ENCODE peak calls at places on chromosomes 4 and X, in nine cellular contexts. B is A549, D is transverse colon, P is tibial nerve, M is sigmoid colon, V is ovary, C is HepG2, Y is stomach, R is suprapubic skin. X is an unnamed sample.

GRCh38 chrX:118254611-118255010 is 91.3 kb upstream of the WDR44 start:
- DNase-seq in B (peak; percentile 50), D (peak; percentile 56), P (peak; percentile 84), M (no peak), V (peak; percentile 50), C (peak; percentile 7), Y (peak; percentile 58), R (no peak), X (no peak)

GRCh38 chrX:103704863-103705262 is 5.8 kb upstream of the TMEM31 start:
- DNase-seq in B (no peak), D (no peak), P (no peak), M (no peak), V (no peak), C (no peak), Y (no peak), R (no peak), X (no peak)

GRCh38 chrX:12979011-12979629 is 4.2 kb downstream of the TMSB4X start:
- DNase-seq in B (no peak), D (no peak), P (no peak), M (no peak), V (no peak), C (no peak), Y (no peak), R (no peak), X (no peak)

GRCh38 chr4:54316139-54316538 is 87.0 kb downstream of the PDGFRA start:
- DNase-seq in B (no peak), D (no peak), P (no peak), M (no peak), V (no peak), C (no peak), Y (no peak), R (no peak), X (no peak)

GRCh38 chr4:88008624-88009235 is 1.3 kb downstream of the PKD2 start:
- DNase-seq in B (peak; percentile 4), D (no peak), P (no peak), M (no peak), V (no peak), C (no peak), Y (no peak), R (no peak), X (no peak)

GRCh38 chrX:150842198-150842553 is 56.3 kb downstream of the CD99L2 start:
- DNase-seq in B (no peak), D (peak; percentile 16), P (no peak), M (no peak), V (no peak), C (no peak), Y (no peak), R (no peak), X (peak; percentile 27)

GRCh38 chrX:119121341-119121740 is 6.3 kb downstream of the KIAA1210 start:
- DNase-seq in B (no peak), D (no peak), P (no peak), M (no peak), V (no peak), C (no peak), Y (no peak), R (no peak), X (no peak)

GRCh38 chrX:56219702-56220101 is 12.5 kb upstream of the KLF8 start:
- DNase-seq in B (no peak), D (no peak), P (no peak), M (no peak), V (no peak), C (peak; percentile 0), Y (no peak), R (no peak), X (no peak)

GRCh38 chr4:183107891-183108459 is 8.9 kb downstream of the WWC2 start:
- DNase-seq in B (no peak), D (no peak), P (no peak), M (no peak), V (no peak), C (no peak), Y (no peak), R (no peak), X (no peak)

GRCh38 chrX:82362550-82362949 is 1145.5 kb upstream of the POU3F4 start:
- DNase-seq in B (no peak), D (no peak), P (no peak), M (no peak), V (no peak), C (no peak), Y (no peak), R (no peak), X (no peak)

GRCh38 chr4:155734065-155734464 is 24.8 kb upstream of the GUCY1B1 start:
- DNase-seq in B (no peak), D (no peak), P (no peak), M (no peak), V (no peak), C (no peak), Y (no peak), R (no peak), X (no peak)

GRCh38 chrX:141724186-141724585 is 25.6 kb upstream of the SPANXD start:
- DNase-seq in B (no peak), D (no peak), P (no peak), M (no peak), V (no peak), C (no peak), Y (no peak), R (no peak), X (no peak)

GRCh38 chr4:90580271-90580825 is 453.2 kb downstream of the CCSER1 start:
- DNase-seq in B (no peak), D (no peak), P (no peak), M (no peak), V (no peak), C (no peak), Y (no peak), R (no peak), X (no peak)

GRCh38 chr4:86603486-86603885 is 9.4 kb downstream of the PTPN13 start:
- DNase-seq in B (no peak), D (no peak), P (no peak), M (no peak), V (no peak), C (no peak), Y (no peak), R (no peak), X (no peak)

GRCh38 chr4:64581422-64581821 is 172.2 kb upstream of the TECRL start:
- DNase-seq in B (peak; percentile 1), D (no peak), P (no peak), M (no peak), V (no peak), C (no peak), Y (no peak), R (no peak), X (no peak)

GRCh38 chrX:2176274-2176673 is 324.5 kb downstream of the DHRSX start:
- DNase-seq in B (no peak), D (no peak), P (no peak), M (no peak), V (no peak), C (no peak), Y (no peak), R (no peak), X (no peak)

GRCh38 chr4:107834241-107834856 is 9.6 kb downstream of the SGMS2 start:
- DNase-seq in B (no peak), D (no peak), P (no peak), M (no peak), V (no peak), C (no peak), Y (no peak), R (no peak), X (no peak)

GRCh38 chr4:3766791-3767561 is 791 bp downstream of the ADRA2C start:
- DNase-seq in B (no peak), D (no peak), P (no peak), M (no peak), V (no peak), C (no peak), Y (no peak), R (no peak), X (no peak)

GRCh38 chr4:3766207-3766790 is at the start of gene ADRA2C:
- DNase-seq in B (peak; percentile 33), D (no peak), P (no peak), M (no peak), V (no peak), C (peak; percentile 20), Y (no peak), R (no peak), X (no peak)

GRCh38 chr4:3767569-3768288 is 1.5 kb downstream of the ADRA2C start:
- DNase-seq in B (peak; percentile 52), D (peak; percentile 15), P (no peak), M (no peak), V (no peak), C (no peak), Y (no peak), R (no peak), X (no peak)

GRCh38 chr4:3762753-3763511 is 3.3 kb upstream of the ADRA2C start:
- DNase-seq in B (no peak), D (no peak), P (no peak), M (no peak), V (no peak), C (no peak), Y (no peak), R (no peak), X (no peak)

GRCh38 chr4:3765271-3766206 is 646 bp upstream of the ADRA2C start:
- DNase-seq in B (peak; percentile 56), D (no peak), P (no peak), M (no peak), V (no peak), C (peak; percentile 41), Y (peak; percentile 32), R (no peak), X (no peak)
- TF ChIP-seq EP300 in B (no peak), D (no peak), P (no peak), M (no peak), V (no peak), C (no peak), Y (no peak), R (no peak), X (no peak)

GRCh38 chr4:2177443-2178093 is 64.4 kb downstream of the HAUS3 start:
- DNase-seq in B (no peak), D (no peak), P (no peak), M (no peak), V (no peak), C (peak; percentile 8), Y (no peak), R (no peak), X (no peak)
- H3K27ac ChIP-seq in B (no peak overlapping the region), D (no peak overlapping the region), P (no peak overlapping the region), M (no peak overlapping the region), V (no peak overlapping the region), C (no peak overlapping the region), Y (no peak overlapping the region), R (no peak overlapping the region), X (no peak overlapping the region)

GRCh38 chrX:47706575-47706974 is 47.6 kb upstream of the UXT start:
- DNase-seq in B (no peak), D (no peak), P (no peak), M (no peak), V (no peak), C (no peak), Y (no peak), R (no peak), X (no peak)
- TF ChIP-seq EP300 in B (no peak), D (no peak), P (no peak), M (no peak), V (no peak), C (no peak), Y (no peak), R (no peak), X (no peak)

DNA sequence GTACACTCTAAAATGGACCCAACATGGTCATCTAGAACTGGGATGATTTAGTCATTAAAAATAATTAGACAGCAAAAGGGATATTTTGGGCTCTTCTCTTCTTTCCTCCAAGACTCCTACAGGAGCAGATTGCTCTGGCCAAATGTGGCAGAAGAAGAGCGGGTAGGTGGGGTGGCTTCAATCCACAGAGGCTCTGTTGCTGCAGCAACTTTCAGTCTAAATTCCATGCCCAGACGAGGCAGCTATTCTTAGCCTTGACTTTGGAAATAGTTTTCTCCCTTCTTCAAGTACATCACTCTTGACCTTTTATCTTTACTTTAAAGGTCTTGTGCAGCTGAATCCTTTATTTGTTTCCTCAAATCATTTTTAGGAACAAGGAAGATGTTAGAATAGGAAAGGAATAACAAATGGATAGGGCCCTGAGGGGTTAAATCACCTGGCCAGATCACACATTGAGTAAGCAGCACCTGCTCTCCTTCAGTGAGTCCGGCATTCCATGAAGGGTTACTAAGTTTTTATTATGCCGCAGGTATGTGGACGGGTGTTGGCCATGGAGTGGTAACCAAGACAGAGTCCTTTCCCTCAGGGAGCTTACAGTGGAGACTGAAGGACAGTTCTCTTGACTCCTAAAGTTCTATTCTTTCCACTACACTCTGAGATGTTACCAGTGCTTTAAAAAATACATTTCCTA is 19.3 kb upstream of the SORBS2 start:
- DNase-seq in B (no peak), D (no peak), P (no peak), M (no peak), V (no peak), C (no peak), Y (no peak), R (no peak), X (no peak)
- H3K27ac ChIP-seq in B (no peak overlapping the region), D (no peak overlapping the region), P (no peak overlapping the region), M (no peak overlapping the region), V (no peak overlapping the region), C (no peak overlapping the region), Y (peak overlapping the region; percentile 37), R (no peak overlapping the region), X (no peak overlapping the region)

X was measured in upper lobe of left lung.